ENCODE peak calls at places on chromosomes 1 and 21, in eight cellular contexts. One of them, this sample, is unnamed.

GRCh38 chr1:48234086-48234485 is 11.6 kb downstream of the SLC5A9 start:
- DNase-seq in WTC11: no peak
- DNase-seq in activated naive CD4-positive, alpha-beta T cell treated with anti-CD3 and anti-CD28 coated beads for 36 hours: no peak
- DNase-seq in GOT3: no peak
- DNase-seq in OCI-M1: no peak
- DNase-seq in Right ventricle myocardium inferior: no peak
- DNase-seq in dorsolateral prefrontal cortex: no peak
- DNase-seq in neuronal stem cell: no peak
- DNase-seq in this sample: no peak

GRCh38 chr1:201672685-201673084 is 133.8 kb downstream of the NAV1 start:
- DNase-seq in WTC11: no peak
- DNase-seq in activated naive CD4-positive, alpha-beta T cell treated with anti-CD3 and anti-CD28 coated beads for 36 hours: no peak
- DNase-seq in GOT3: no peak
- DNase-seq in OCI-M1: no peak
- DNase-seq in Right ventricle myocardium inferior: no peak
- DNase-seq in dorsolateral prefrontal cortex: no peak
- DNase-seq in neuronal stem cell: no peak
- DNase-seq in this sample: no peak

GRCh38 chr1:164707868-164708331 is 148.9 kb downstream of the PBX1 start:
- DNase-seq in WTC11: no peak
- DNase-seq in activated naive CD4-positive, alpha-beta T cell treated with anti-CD3 and anti-CD28 coated beads for 36 hours: no peak
- DNase-seq in GOT3: no peak
- DNase-seq in OCI-M1: no peak
- DNase-seq in Right ventricle myocardium inferior: no peak
- DNase-seq in dorsolateral prefrontal cortex: no peak
- DNase-seq in neuronal stem cell: no peak
- DNase-seq in this sample: no peak

GRCh38 chr21:46130721-46131720 is 24.4 kb downstream of the FTCD start:
- DNase-seq in WTC11: no peak
- DNase-seq in activated naive CD4-positive, alpha-beta T cell treated with anti-CD3 and anti-CD28 coated beads for 36 hours: no peak
- DNase-seq in GOT3: no peak
- DNase-seq in OCI-M1: no peak
- DNase-seq in Right ventricle myocardium inferior: peak
- DNase-seq in dorsolateral prefrontal cortex: no peak
- DNase-seq in neuronal stem cell: no peak
- DNase-seq in this sample: no peak

GRCh38 chr1:225460737-225461532 is 33.1 kb upstream of the LBR start:
- DNase-seq in WTC11: no peak
- DNase-seq in activated naive CD4-positive, alpha-beta T cell treated with anti-CD3 and anti-CD28 coated beads for 36 hours: peak
- DNase-seq in GOT3: no peak
- DNase-seq in OCI-M1: no peak
- DNase-seq in Right ventricle myocardium inferior: no peak
- DNase-seq in dorsolateral prefrontal cortex: no peak
- DNase-seq in neuronal stem cell: no peak
- DNase-seq in this sample: no peak

GRCh38 chr1:10622896-10623295 is 148.1 kb downstream of the PEX14 start:
- DNase-seq in WTC11: peak
- DNase-seq in activated naive CD4-positive, alpha-beta T cell treated with anti-CD3 and anti-CD28 coated beads for 36 hours: no peak
- DNase-seq in GOT3: no peak
- DNase-seq in OCI-M1: no peak
- DNase-seq in Right ventricle myocardium inferior: peak
- DNase-seq in dorsolateral prefrontal cortex: no peak
- DNase-seq in neuronal stem cell: no peak
- DNase-seq in this sample: no peak

GRCh38 chr1:22317231-22317919 is 134.3 kb upstream of the ZBTB40 start:
- DNase-seq in WTC11: peak
- DNase-seq in activated naive CD4-positive, alpha-beta T cell treated with anti-CD3 and anti-CD28 coated beads for 36 hours: peak
- DNase-seq in GOT3: no peak
- DNase-seq in OCI-M1: peak
- DNase-seq in Right ventricle myocardium inferior: no peak
- DNase-seq in dorsolateral prefrontal cortex: no peak
- DNase-seq in neuronal stem cell: peak
- DNase-seq in this sample: no peak

GRCh38 chr1:14791611-14792010 is 193.1 kb downstream of the KAZN start:
- DNase-seq in WTC11: no peak
- DNase-seq in activated naive CD4-positive, alpha-beta T cell treated with anti-CD3 and anti-CD28 coated beads for 36 hours: no peak
- DNase-seq in GOT3: no peak
- DNase-seq in OCI-M1: no peak
- DNase-seq in Right ventricle myocardium inferior: no peak
- DNase-seq in dorsolateral prefrontal cortex: no peak
- DNase-seq in neuronal stem cell: no peak
- DNase-seq in this sample: no peak

GRCh38 chr1:231691618-231692259 is 65.1 kb downstream of the DISC1 start:
- DNase-seq in WTC11: peak
- DNase-seq in activated naive CD4-positive, alpha-beta T cell treated with anti-CD3 and anti-CD28 coated beads for 36 hours: no peak
- DNase-seq in GOT3: no peak
- DNase-seq in OCI-M1: peak
- DNase-seq in Right ventricle myocardium inferior: peak
- DNase-seq in dorsolateral prefrontal cortex: peak
- DNase-seq in neuronal stem cell: peak
- DNase-seq in this sample: no peak

GRCh38 chr1:3483801-3484444 is 29.5 kb downstream of the ARHGEF16 start:
- DNase-seq in WTC11: peak
- DNase-seq in activated naive CD4-positive, alpha-beta T cell treated with anti-CD3 and anti-CD28 coated beads for 36 hours: peak
- DNase-seq in GOT3: no peak
- DNase-seq in OCI-M1: peak
- DNase-seq in Right ventricle myocardium inferior: no peak
- DNase-seq in dorsolateral prefrontal cortex: no peak
- DNase-seq in neuronal stem cell: no peak
- DNase-seq in this sample: no peak

GRCh38 chr1:47444317-47444577 is 6.4 kb downstream of the FOXD2 start:
- DNase-seq in WTC11: no peak
- DNase-seq in activated naive CD4-positive, alpha-beta T cell treated with anti-CD3 and anti-CD28 coated beads for 36 hours: no peak
- DNase-seq in GOT3: no peak
- DNase-seq in OCI-M1: no peak
- DNase-seq in Right ventricle myocardium inferior: no peak
- DNase-seq in dorsolateral prefrontal cortex: no peak
- DNase-seq in neuronal stem cell: no peak
- DNase-seq in this sample: no peak

GRCh38 chr21:41175080-41175479 is 7.1 kb downstream of the BACE2 start:
- DNase-seq in WTC11: no peak
- DNase-seq in activated naive CD4-positive, alpha-beta T cell treated with anti-CD3 and anti-CD28 coated beads for 36 hours: no peak
- DNase-seq in GOT3: no peak
- DNase-seq in OCI-M1: no peak
- DNase-seq in Right ventricle myocardium inferior: no peak
- DNase-seq in dorsolateral prefrontal cortex: no peak
- DNase-seq in neuronal stem cell: no peak
- DNase-seq in this sample: no peak

GRCh38 chr1:235207202-235207565 is 46.1 kb upstream of the RBM34 start:
- DNase-seq in WTC11: no peak
- DNase-seq in activated naive CD4-positive, alpha-beta T cell treated with anti-CD3 and anti-CD28 coated beads for 36 hours: peak
- DNase-seq in GOT3: no peak
- DNase-seq in OCI-M1: peak
- DNase-seq in Right ventricle myocardium inferior: no peak
- DNase-seq in dorsolateral prefrontal cortex: no peak
- DNase-seq in neuronal stem cell: no peak
- DNase-seq in this sample: no peak

This sample was measured in anterior cingulate cortex.